ENCODE peak calls at places on chromosomes 7 and 10, in five cellular contexts. O is H1, S is HepG2, R is GM12878, K is K562. D is an unnamed sample. For H3K4me1, the result is how much of the 10 kb centered on the place peaks cover.

GRCh38 chr10:101379663-101380352 is 25.8 kb downstream of the BTRC start:
- DNase-seq in S (no peak), R (no peak), K (no peak), O (no peak), D (no peak)

GRCh38 chr10:48659790-48660189 is 24.9 kb upstream of the WDFY4 start:
- DNase-seq in R (no peak), K (no peak), S (no peak), O (no peak), D (peak)

GRCh38 chr7:112159346-112159745 is 46.9 kb downstream of the DOCK4 start:
- DNase-seq in O (no peak), K (no peak), S (no peak), R (no peak), D (no peak)

GRCh38 chr10:118669020-118669766 is 73.7 kb upstream of the PRLHR start:
- DNase-seq in K (no peak), O (no peak), S (no peak), R (no peak), D (no peak)

GRCh38 chr7:135391514-135391913 is 118.4 kb downstream of the CNOT4 start:
- DNase-seq in S (no peak), O (no peak), R (no peak), K (no peak), D (no peak)

GRCh38 chr7:41418337-41418736 is 284.6 kb downstream of the INHBA start:
- DNase-seq in K (no peak), S (no peak), R (no peak), O (no peak), D (peak)

GRCh38 chr7:14717711-14718304 is 184.7 kb downstream of the DGKB start:
- DNase-seq in K (no peak), S (no peak), O (no peak), R (no peak), D (peak)

GRCh38 chr7:105876964-105877601 is 684 bp upstream of the ATXN7L1 start:
- DNase-seq in K (peak), R (no peak), O (peak), S (peak), D (peak)

GRCh38 chr10:5094265-5095205 is at the start of gene AKR1C3:
- DNase-seq in S (peak), O (peak), R (no peak), K (peak), D (peak)

GRCh38 chr10:100340948-100341847 is 5.8 kb upstream of the SCD start:
- DNase-seq in O (no peak), K (no peak), R (no peak), S (peak), D (no peak)

GRCh38 chr7:80403686-80404241 is 108.1 kb downstream of the GNAT3 start:
- DNase-seq in S (no peak), O (no peak), R (no peak), K (no peak), D (no peak)

GRCh38 chr10:85280014-85280413 is 951.6 kb downstream of the CCSER2 start:
- DNase-seq in R (no peak), K (no peak), O (no peak), S (peak), D (peak)

GRCh38 chr7:29265208-29265923 is 70.8 kb downstream of the CHN2 start:
- DNase-seq in O (peak), R (no peak), K (no peak), S (no peak), D (no peak)

GRCh38 chr10:49564461-49565009 is 25.6 kb upstream of the ERCC6 start:
- DNase-seq in R (no peak), S (no peak), K (no peak), O (no peak), D (no peak)

GRCh38 chr10:11335167-11335652 is 276.2 kb downstream of the USP6NL start:
- DNase-seq in O (peak), R (no peak), S (no peak), K (peak), D (no peak)

GRCh38 chr10:67629461-67629971 is 66.5 kb downstream of the CTNNA3 start:
- DNase-seq in K (no peak), O (no peak), S (no peak), R (peak), D (peak)

GRCh38 chr10:84715911-84716310 is 387.5 kb downstream of the CCSER2 start:
- DNase-seq in S (peak), R (no peak), O (peak), K (peak), D (peak)

GRCh38 chr10:74624501-74624900 is 201.9 kb upstream of the KAT6B start:
- DNase-seq in S (no peak), R (no peak), K (no peak), O (no peak), D (no peak)

GRCh38 chr7:16422100-16422430 is 727 bp upstream of the CRPPA start:
- DNase-seq in K (no peak), S (no peak), R (no peak), O (no peak), D (no peak)

GRCh38 chr10:79399242-79399831 is 46.1 kb downstream of the ZCCHC24 start:
- DNase-seq in R (no peak), O (peak), K (peak), S (no peak), D (peak)

GRCh38 chr10:48523212-48523819 is 81.6 kb downstream of the ARHGAP22 start:
- DNase-seq in R (no peak), O (no peak), S (no peak), K (peak), D (peak)

GRCh38 chr7:44962483-44963251 is 16.1 kb downstream of the MYO1G start:
- DNase-seq in S (no peak), R (no peak), K (no peak), O (peak), D (peak)

GRCh38 chr7:64946772-64947171 is 43.7 kb downstream of the ZNF273 start:
- DNase-seq in O (peak), K (peak), S (peak), R (no peak), D (peak)

GRCh38 chr7:2722591-2722990 is 34.6 kb downstream of the AMZ1 start:
- DNase-seq in R (no peak), O (no peak), S (no peak), K (no peak), D (no peak)

DNA sequence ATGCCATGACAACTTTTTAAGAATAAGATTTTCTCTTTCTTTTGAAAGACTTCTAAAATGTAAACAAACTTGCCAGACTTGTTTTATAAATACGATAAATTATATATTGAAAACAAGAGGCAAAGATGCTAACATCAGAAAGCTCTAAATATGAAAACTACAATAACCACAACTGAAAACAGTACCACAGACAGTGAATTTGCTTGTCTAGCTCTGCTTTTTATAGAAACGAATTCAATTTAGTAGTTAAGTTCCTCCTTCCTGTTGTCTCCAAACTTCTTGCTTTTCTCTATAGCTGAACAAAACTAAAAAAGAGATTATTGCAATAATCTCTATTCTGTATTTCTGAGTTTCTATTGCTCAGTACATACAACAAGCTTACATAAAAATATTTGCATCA is 147.4 kb downstream of the CALCR start:
- DNase-seq in O (no peak), S (no peak), K (no peak), R (no peak), D (no peak)
- H3K4me2 ChIP-seq in O (no peak), S (no peak), K (no peak), R (no peak), D (no peak)

GRCh38 chr7:92873776-92874175 is 37.4 kb upstream of the CDK6 start:
- DNase-seq in S (no peak), O (no peak), K (no peak), R (no peak), D (no peak)
- TF ChIP-seq CREB1 in S (no peak), O (no peak), K (no peak), R (no peak), D (no peak)

GRCh38 chr10:44990965-44991364 is 9.8 kb upstream of the ZNF22 start:
- DNase-seq in S (no peak), O (no peak), K (no peak), R (no peak), D (no peak)

GRCh38 chr10:44992732-44993225 is 7.9 kb upstream of the ZNF22 start:
- DNase-seq in K (no peak), R (no peak), S (no peak), O (no peak), D (no peak)

GRCh38 chr10:44992070-44992731 is 8.5 kb upstream of the ZNF22 start:
- DNase-seq in R (no peak), K (no peak), O (no peak), S (no peak), D (no peak)

GRCh38 chr10:44990302-44990655 is 10.4 kb upstream of the ZNF22 start:
- DNase-seq in R (no peak), K (peak), O (peak), S (peak), D (peak)

GRCh38 chr10:44991571-44991970 is 9.2 kb upstream of the ZNF22 start:
- DNase-seq in S (no peak), O (no peak), R (no peak), K (no peak), D (no peak)
- H3K4me1 ChIP-seq in S (half or more), O (under half), R (under half), K (under half), D (under half)

DNA sequence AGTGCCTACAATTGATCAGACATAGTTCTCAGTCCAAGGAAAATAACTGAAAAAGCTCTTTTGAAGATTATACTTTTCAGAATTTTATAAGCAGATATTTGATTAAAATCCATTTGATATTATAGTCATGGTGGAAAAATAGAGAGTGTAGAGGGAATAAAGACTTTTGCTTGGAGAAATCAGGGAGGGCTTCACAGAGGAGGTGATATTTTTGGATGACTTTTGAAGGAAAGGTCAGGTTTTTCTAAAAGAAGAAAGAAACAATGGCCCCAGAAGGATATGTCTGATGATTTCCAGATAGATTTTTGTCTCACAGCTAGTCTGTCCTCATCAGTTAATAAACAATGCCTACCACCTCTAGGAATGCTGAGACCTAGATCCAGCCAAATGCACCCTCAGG is 806.3 kb upstream of the CELF2 start:
- DNase-seq in O (no peak), R (no peak), S (no peak), K (no peak), D (no peak)
- H3K4me2 ChIP-seq in O (no peak), R (no peak), S (no peak), K (no peak), D (no peak)

DNA sequence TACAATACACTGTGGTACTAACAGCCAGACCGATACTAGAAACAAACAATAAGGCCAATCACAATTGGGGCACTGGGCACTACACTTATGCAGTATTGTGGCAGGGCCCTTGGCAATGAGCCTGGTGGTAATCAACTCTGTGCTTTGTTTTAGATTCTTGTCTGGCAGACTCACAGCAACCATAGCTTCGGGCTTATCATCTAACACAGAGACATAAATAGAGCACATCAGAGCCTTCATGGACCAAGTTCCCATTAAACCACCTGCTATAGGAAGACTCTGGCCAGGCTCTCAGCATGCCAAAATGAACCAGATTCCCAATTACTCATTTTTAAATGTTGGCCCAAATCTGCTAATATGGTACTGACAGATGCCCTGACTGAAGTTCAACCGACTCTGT is 218.6 kb downstream of the DGKI start:
- DNase-seq in K (no peak), R (no peak), S (no peak), O (no peak), D (no peak)
- TF ChIP-seq CREB1 in K (no peak), R (no peak), S (no peak), O (no peak), D (no peak)